ENCODE peak calls at places on chromosome 6, in seven cellular contexts. I, C, B, D, Z, E and H are unnamed samples.

GRCh38 chr6:8236956-8237355 is 134.6 kb upstream of the EEF1E1 start:
- DNase-seq in I (no peak), C (no peak), B (no peak), D (no peak), Z (no peak), E (no peak), H (no peak)

GRCh38 chr6:11366183-11366933 is 133.9 kb upstream of the NEDD9 start:
- DNase-seq in I (no peak), C (no peak), B (no peak), D (peak; percentile 65), Z (peak; percentile 31), E (no peak), H (peak; percentile 84)

GRCh38 chr6:111808493-111808892 is 64.8 kb downstream of the FYN start:
- DNase-seq in I (no peak), C (no peak), B (no peak), D (no peak), Z (peak; percentile 37), E (no peak), H (no peak)

GRCh38 chr6:138278326-138278725 is 60.0 kb upstream of the PBOV1 start:
- DNase-seq in I (no peak), C (peak; percentile 36), B (peak; percentile 94), D (no peak), Z (no peak), E (peak; percentile 3), H (no peak)

GRCh38 chr6:138105880-138106664 is 1.1 kb downstream of the PERP start:
- DNase-seq in I (no peak), C (no peak), B (no peak), D (no peak), Z (no peak), E (no peak), H (no peak)

GRCh38 chr6:84422380-84422968 is 195.0 kb upstream of the CEP162 start:
- DNase-seq in I (no peak), C (no peak), B (peak; percentile 86), D (peak; percentile 44), Z (no peak), E (peak; percentile 40), H (no peak)

GRCh38 chr6:11710968-11711643 is 67.5 kb downstream of the ADTRP start:
- DNase-seq in I (no peak), C (peak; percentile 9), B (no peak), D (peak; percentile 63), Z (no peak), E (no peak), H (no peak)

GRCh38 chr6:69894578-69895347 is 28.4 kb downstream of the COL19A1 start:
- DNase-seq in I (no peak), C (no peak), B (no peak), D (no peak), Z (no peak), E (no peak), H (no peak)

GRCh38 chr6:164731539-164731938 is 577.9 kb downstream of the C6orf118 start:
- DNase-seq in I (no peak), C (no peak), B (no peak), D (no peak), Z (no peak), E (no peak), H (no peak)

GRCh38 chr6:113934101-113934500 is 36.8 kb downstream of the HDAC2 start:
- DNase-seq in I (no peak), C (no peak), B (no peak), D (no peak), Z (no peak), E (no peak), H (no peak)

GRCh38 chr6:6872924-6873344 is 234.8 kb upstream of the RREB1 start:
- DNase-seq in I (no peak), C (no peak), B (no peak), D (no peak), Z (no peak), E (no peak), H (no peak)

GRCh38 chr6:158058156-158058723 is 76.6 kb downstream of the SYNJ2 start:
- DNase-seq in I (no peak), C (no peak), B (peak; percentile 18), D (no peak), Z (no peak), E (no peak), H (no peak)

GRCh38 chr6:150037526-150038201 is 12.3 kb upstream of the RAET1L start:
- DNase-seq in I (no peak), C (no peak), B (no peak), D (peak; percentile 26), Z (no peak), E (no peak), H (no peak)

GRCh38 chr6:44556046-44556445 is 168.5 kb downstream of the CDC5L start:
- DNase-seq in I (no peak), C (no peak), B (no peak), D (no peak), Z (no peak), E (no peak), H (no peak)

GRCh38 chr6:30260036-30260504 is 46.9 kb upstream of the TRIM26 start:
- DNase-seq in I (no peak), C (peak; percentile 11), B (peak; percentile 84), D (peak; percentile 43), Z (peak; percentile 13), E (no peak), H (no peak)

GRCh38 chr6:32081676-32082075 is 27.5 kb downstream of the TNXB start:
- DNase-seq in I (no peak), C (no peak), B (no peak), D (no peak), Z (no peak), E (no peak), H (no peak)

GRCh38 chr6:12760911-12761310 is 44.3 kb downstream of the PHACTR1 start:
- DNase-seq in I (no peak), C (no peak), B (no peak), D (no peak), Z (no peak), E (no peak), H (no peak)

GRCh38 chr6:143598466-143599080 is 79.2 kb upstream of the PHACTR2 start:
- DNase-seq in I (no peak), C (no peak), B (no peak), D (no peak), Z (peak; percentile 7), E (no peak), H (peak; percentile 55)

GRCh38 chr6:31712296-31712695 is 2.9 kb upstream of the LY6G6D start:
- DNase-seq in I (no peak), C (no peak), B (no peak), D (no peak), Z (no peak), E (no peak), H (no peak)

GRCh38 chr6:162644153-162644552 is 83.4 kb downstream of the PRKN start:
- DNase-seq in I (no peak), C (no peak), B (no peak), D (no peak), Z (no peak), E (no peak), H (no peak)

GRCh38 chr6:152356659-152357058 is 280.5 kb downstream of the SYNE1 start:
- DNase-seq in I (no peak), C (no peak), B (no peak), D (no peak), Z (peak; percentile 6), E (no peak), H (no peak)

GRCh38 chr6:147699637-147700036 is 191.1 kb downstream of the SAMD5 start:
- DNase-seq in I (no peak), C (no peak), B (no peak), D (no peak), Z (no peak), E (no peak), H (no peak)

GRCh38 chr6:90008908-90009501 is 114.7 kb downstream of the GJA10 start:
- DNase-seq in I (no peak), C (no peak), B (no peak), D (no peak), Z (no peak), E (peak; percentile 86), H (no peak)

GRCh38 chr6:122755901-122756300 is 23.6 kb upstream of the FABP7 start:
- DNase-seq in I (no peak), C (no peak), B (no peak), D (no peak), Z (no peak), E (no peak), H (no peak)